ENCODE peak calls at places on chromosome 3, in nine cellular contexts. S, D, E, C, J, O, R, K and P are unnamed samples.

GRCh38 chr3:48573973-48574585 is 10.5 kb upstream of the UCN2 start:
- DNase-seq in O (no peak), S (no peak), E (no peak), R (no peak), J (no peak), D (no peak), K (no peak), C (no peak), P (no peak)

GRCh38 chr3:197103766-197104165 is 74.1 kb upstream of the MELTF start:
- DNase-seq in R (peak; percentile 60), J (no peak), E (no peak), K (no peak), O (no peak), D (peak; percentile 51), C (no peak), S (no peak), P (no peak)

GRCh38 chr3:107263269-107264021 is 113.8 kb upstream of the CCDC54 start:
- DNase-seq in R (peak; percentile 9), C (no peak), K (no peak), D (no peak), S (no peak), O (no peak), E (no peak), J (peak; percentile 16), P (no peak)

GRCh38 chr3:145557405-145557804 is 603.6 kb downstream of the PLOD2 start:
- DNase-seq in J (peak; percentile 86), E (no peak), D (no peak), O (peak; percentile 22), C (no peak), R (peak; percentile 58), S (no peak), K (peak; percentile 7), P (no peak)

GRCh38 chr3:122941233-122942206 is 86.0 kb downstream of the SEMA5B start:
- DNase-seq in S (no peak), R (no peak), K (no peak), C (no peak), D (no peak), E (no peak), J (no peak), O (no peak), P (no peak)

GRCh38 chr3:16890605-16891333 is 6.0 kb downstream of the PLCL2 start:
- DNase-seq in S (no peak), E (no peak), D (peak; percentile 23), O (no peak), K (no peak), J (no peak), C (no peak), R (peak; percentile 38), P (no peak)

GRCh38 chr3:16174976-16175901 is 759 bp downstream of the GALNT15 start:
- DNase-seq in D (no peak), E (no peak), O (no peak), R (peak; percentile 33), J (no peak), C (no peak), K (no peak), S (no peak), P (no peak)

GRCh38 chr3:180828001-180828720 is 84.3 kb upstream of the FXR1 start:
- DNase-seq in O (no peak), J (no peak), S (no peak), K (no peak), D (no peak), R (no peak), C (no peak), E (no peak), P (no peak)

GRCh38 chr3:132623646-132624045 is 26.6 kb downstream of the ACKR4 start:
- DNase-seq in S (no peak), J (no peak), R (no peak), E (no peak), O (no peak), K (no peak), C (no peak), D (no peak), P (no peak)

GRCh38 chr3:45841380-45841700 is 579 bp downstream of the LZTFL1 start:
- DNase-seq in K (no peak), D (peak; percentile 17), E (peak; percentile 15), S (no peak), O (peak; percentile 41), C (no peak), R (peak; percentile 37), J (no peak), P (no peak)

GRCh38 chr3:13853978-13854296 is 25.9 kb downstream of the WNT7A start:
- DNase-seq in K (no peak), D (no peak), C (no peak), O (no peak), S (no peak), J (peak; percentile 71), R (no peak), E (no peak), P (no peak)

GRCh38 chr3:126945171-126945721 is 37.7 kb upstream of the PLXNA1 start:
- DNase-seq in K (no peak), R (no peak), S (peak; percentile 40), E (no peak), O (no peak), J (peak; percentile 37), C (peak; percentile 37), D (no peak), P (no peak)

GRCh38 chr3:134326760-134327593 is 47.3 kb downstream of the AMOTL2 start:
- DNase-seq in E (no peak), S (peak; percentile 59), D (peak; percentile 97), O (peak; percentile 98), R (peak; percentile 99), J (peak; percentile 100), K (no peak), C (no peak), P (peak; percentile 76)

GRCh38 chr3:85572426-85572825 is 613.6 kb downstream of the CADM2 start:
- DNase-seq in E (no peak), J (no peak), R (peak; percentile 49), O (no peak), K (no peak), C (no peak), S (no peak), D (no peak), P (no peak)

GRCh38 chr3:115808239-115808638 is 184.9 kb downstream of the GAP43 start:
- DNase-seq in K (no peak), D (no peak), O (peak; percentile 39), E (no peak), J (no peak), R (no peak), S (no peak), C (no peak), P (no peak)

GRCh38 chr3:37072892-37073291 is 79.6 kb downstream of the MLH1 start:
- DNase-seq in D (peak; percentile 93), R (peak; percentile 89), K (no peak), E (no peak), O (peak; percentile 90), J (no peak), S (no peak), C (no peak), P (no peak)

GRCh38 chr3:32106929-32107362 is 526 bp downstream of the GPD1L start:
- DNase-seq in C (peak; percentile 51), D (no peak), S (peak; percentile 14), R (peak; percentile 7), J (no peak), K (peak; percentile 13), O (no peak), E (peak; percentile 12), P (peak; percentile 42)

GRCh38 chr3:136070334-136070733 is 104.8 kb downstream of the PPP2R3A start:
- DNase-seq in R (peak; percentile 90), C (no peak), K (no peak), J (peak; percentile 38), D (peak; percentile 92), S (no peak), O (peak; percentile 93), E (no peak), P (no peak)

GRCh38 chr3:29354894-29355293 is 74.0 kb downstream of the RBMS3 start:
- DNase-seq in D (no peak), O (no peak), C (no peak), S (no peak), J (no peak), E (no peak), K (no peak), R (no peak), P (no peak)

GRCh38 chr3:151228291-151229125 is 25.5 kb upstream of the GPR171 start:
- DNase-seq in D (peak; percentile 95), R (peak; percentile 89), K (peak; percentile 50), E (peak; percentile 9), O (peak; percentile 81), S (no peak), C (no peak), J (peak; percentile 43), P (no peak)

GRCh38 chr3:10875914-10876313 is 59.9 kb downstream of the SLC6A11 start:
- DNase-seq in E (no peak), R (no peak), C (no peak), J (no peak), D (no peak), S (no peak), K (no peak), O (no peak), P (no peak)

GRCh38 chr3:68135145-68135544 is 480.7 kb upstream of the SUCLG2 start:
- DNase-seq in R (no peak), S (no peak), E (no peak), J (no peak), K (no peak), C (no peak), O (no peak), D (no peak), P (no peak)